ENCODE peak calls at places on chromosomes 12 and 14, in eight cellular contexts. P, T, E, W, B, J, V and G are unnamed samples.

GRCh38 chr14:67935371-67935770 is 115.8 kb downstream of the RAD51B start:
- DNase-seq in P (no peak), T (no peak), E (no peak), W (no peak), B (no peak), J (no peak), V (no peak), G (no peak)

GRCh38 chr12:45598761-45599160 is 130.7 kb upstream of the ARID2 start:
- DNase-seq in P (no peak), T (no peak), E (no peak), W (peak; percentile 11), B (no peak), J (no peak), V (no peak), G (no peak)

GRCh38 chr14:51211149-51211548 is 28.9 kb upstream of the TMX1 start:
- DNase-seq in P (no peak), T (peak; percentile 14), E (no peak), W (peak; percentile 43), B (peak; percentile 59), J (no peak), V (no peak), G (no peak)

GRCh38 chr14:56794557-56795283 is 15.6 kb downstream of the OTX2 start:
- DNase-seq in P (no peak), T (no peak), E (peak; percentile 84), W (no peak), B (no peak), J (no peak), V (no peak), G (no peak)

GRCh38 chr12:56336361-56337167 is 2.1 kb upstream of the IL23A start:
- DNase-seq in P (no peak), T (no peak), E (no peak), W (no peak), B (no peak), J (peak; percentile 58), V (no peak), G (no peak)

GRCh38 chr14:95182379-95182778 is 25.1 kb upstream of the DICER1 start:
- DNase-seq in P (no peak), T (no peak), E (peak; percentile 56), W (no peak), B (no peak), J (no peak), V (no peak), G (no peak)

GRCh38 chr14:39426605-39427004 is 5.6 kb downstream of the FBXO33 start:
- DNase-seq in P (no peak), T (peak; percentile 21), E (no peak), W (peak; percentile 9), B (peak; percentile 71), J (no peak), V (no peak), G (no peak)

GRCh38 chr14:32939254-32940065 is 781 bp downstream of the NPAS3 start:
- DNase-seq in P (peak; percentile 83), T (no peak), E (peak; percentile 89), W (peak; percentile 71), B (peak; percentile 86), J (peak; percentile 58), V (peak; percentile 86), G (peak; percentile 83)

GRCh38 chr12:55700255-55701018 is 7.3 kb downstream of the ITGA7 start:
- DNase-seq in P (no peak), T (no peak), E (no peak), W (no peak), B (no peak), J (no peak), V (no peak), G (no peak)

GRCh38 chr14:56892959-56893358 is 82.7 kb upstream of the OTX2 start:
- DNase-seq in P (no peak), T (no peak), E (no peak), W (no peak), B (no peak), J (no peak), V (no peak), G (no peak)

GRCh38 chr12:24591079-24591626 is 357.7 kb downstream of the BCAT1 start:
- DNase-seq in P (no peak), T (no peak), E (no peak), W (no peak), B (no peak), J (no peak), V (no peak), G (no peak)

GRCh38 chr14:104187121-104187889 is 48.9 kb downstream of the KIF26A start:
- DNase-seq in P (no peak), T (no peak), E (peak; percentile 71), W (no peak), B (no peak), J (no peak), V (no peak), G (no peak)

GRCh38 chr12:16008442-16008841 is 97.3 kb downstream of the DERA start:
- DNase-seq in P (no peak), T (no peak), E (no peak), W (no peak), B (peak; percentile 20), J (no peak), V (no peak), G (no peak)

GRCh38 chr14:75229576-75229922 is 49.1 kb upstream of the FOS start:
- DNase-seq in P (no peak), T (no peak), E (no peak), W (no peak), B (no peak), J (no peak), V (no peak), G (no peak)

GRCh38 chr12:108563135-108563803 is 873 bp downstream of the ISCU start:
- DNase-seq in P (peak; percentile 85), T (peak; percentile 59), E (peak; percentile 92), W (peak; percentile 84), B (peak; percentile 80), J (peak; percentile 86), V (peak; percentile 82), G (peak; percentile 91)

GRCh38 chr12:108561852-108562347 is 496 bp upstream of the ISCU start:
- DNase-seq in P (no peak), T (no peak), E (no peak), W (no peak), B (peak; percentile 7), J (no peak), V (no peak), G (no peak)

GRCh38 chr12:108562348-108563134 is at the start of gene ISCU:
- DNase-seq in P (peak; percentile 99), T (peak; percentile 79), E (peak; percentile 99), W (peak; percentile 90), B (peak; percentile 93), J (peak; percentile 97), V (peak; percentile 97), G (peak; percentile 99)

GRCh38 chr12:108564724-108565123 is 2.3 kb downstream of the ISCU start:
- DNase-seq in P (no peak), T (no peak), E (no peak), W (no peak), B (no peak), J (no peak), V (no peak), G (no peak)

GRCh38 chr12:108563804-108564151 is 1.4 kb downstream of the ISCU start:
- DNase-seq in P (no peak), T (no peak), E (no peak), W (no peak), B (no peak), J (no peak), V (no peak), G (no peak)
- H3K4me3 ChIP-seq in P (peak overlapping the region; percentile 65), T (no peak overlapping the region), E (no peak overlapping the region), W (peak overlapping the region; percentile 91), B (peak overlapping the region; percentile 91), J (peak overlapping the region; percentile 100), V (peak overlapping the region; percentile 89), G (peak overlapping the region; percentile 91)

DNA sequence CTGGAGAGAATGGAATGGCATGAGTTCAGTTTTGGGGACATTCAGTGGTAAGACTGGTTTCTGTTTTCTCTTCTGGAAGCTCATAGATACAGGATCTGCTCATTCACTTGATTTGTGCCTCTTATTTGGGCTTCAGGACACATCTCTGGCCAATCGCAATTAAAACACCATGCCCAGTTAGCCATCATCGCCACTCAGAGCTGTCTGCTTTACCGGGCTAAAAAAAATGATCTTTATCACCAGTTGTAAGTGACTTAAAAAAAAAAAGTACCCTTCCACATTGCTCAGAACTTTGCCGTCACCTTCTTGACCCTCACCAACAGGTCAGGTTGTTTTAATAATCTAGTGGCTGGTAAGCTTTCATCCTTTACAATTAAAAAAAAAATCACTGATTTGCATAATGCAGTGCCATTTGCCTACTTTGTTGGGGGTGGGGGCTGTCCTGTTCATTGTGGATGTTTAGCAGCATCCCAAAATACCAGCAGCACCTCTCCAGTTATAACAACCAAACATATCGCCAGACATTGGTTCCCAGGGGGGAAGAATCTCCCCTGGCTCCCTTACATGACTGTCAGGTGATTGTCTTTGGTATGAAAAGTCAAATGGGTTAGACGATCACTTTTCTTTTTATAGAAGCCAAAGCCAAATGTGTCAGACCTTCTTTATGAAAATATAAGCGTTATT is 150.1 kb downstream of the PRKCH start:
- DNase-seq in P (no peak), T (no peak), E (no peak), W (peak; percentile 36), B (peak; percentile 29), J (no peak), V (no peak), G (no peak)
- H3K4me3 ChIP-seq in P (peak overlapping the region; percentile 43), T (no peak overlapping the region), E (no peak overlapping the region), W (peak overlapping the region; percentile 40), B (peak overlapping the region; percentile 55), J (peak overlapping the region; percentile 39), V (peak overlapping the region; percentile 52), G (peak overlapping the region; percentile 20)

DNA sequence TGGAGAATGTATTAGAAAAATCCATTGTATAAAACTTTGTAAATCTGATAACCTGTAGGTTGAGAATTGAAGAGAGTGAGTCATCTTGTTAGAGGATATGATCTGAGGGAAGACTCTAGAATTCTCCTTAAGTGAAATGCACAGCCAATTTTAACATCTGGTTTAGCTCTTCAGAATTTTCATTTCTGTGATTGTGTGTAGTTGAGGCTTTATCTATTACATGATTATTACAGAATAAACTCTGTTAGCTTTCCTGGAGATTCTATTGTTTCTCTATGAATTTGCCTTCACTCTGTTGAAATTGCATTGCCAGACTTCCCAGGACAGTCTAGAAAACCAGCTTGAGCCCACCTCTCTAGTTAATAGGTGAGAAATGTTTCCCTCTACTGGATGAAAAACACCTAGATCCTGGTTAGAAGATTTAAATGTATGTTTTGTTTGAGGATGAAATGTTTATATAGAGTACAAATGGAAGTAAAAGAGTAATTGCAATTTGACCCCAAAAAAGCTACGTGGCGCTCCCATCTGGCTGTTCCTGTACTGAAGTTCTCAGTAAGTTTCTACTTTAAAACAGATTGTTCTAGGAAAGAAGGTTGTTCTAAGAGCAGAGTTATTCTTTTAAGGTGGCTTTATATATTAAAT is 2.9 kb downstream of the NUDT4 start:
- DNase-seq in P (no peak), T (no peak), E (no peak), W (no peak), B (peak; percentile 59), J (no peak), V (no peak), G (no peak)
- H3K4me3 ChIP-seq in P (peak overlapping the region; percentile 58), T (peak overlapping the region; percentile 75), E (peak overlapping the region; percentile 86), W (peak overlapping the region; percentile 88), B (peak overlapping the region; percentile 92), J (peak overlapping the region; percentile 77), V (peak overlapping the region; percentile 84), G (peak overlapping the region; percentile 92)

DNA sequence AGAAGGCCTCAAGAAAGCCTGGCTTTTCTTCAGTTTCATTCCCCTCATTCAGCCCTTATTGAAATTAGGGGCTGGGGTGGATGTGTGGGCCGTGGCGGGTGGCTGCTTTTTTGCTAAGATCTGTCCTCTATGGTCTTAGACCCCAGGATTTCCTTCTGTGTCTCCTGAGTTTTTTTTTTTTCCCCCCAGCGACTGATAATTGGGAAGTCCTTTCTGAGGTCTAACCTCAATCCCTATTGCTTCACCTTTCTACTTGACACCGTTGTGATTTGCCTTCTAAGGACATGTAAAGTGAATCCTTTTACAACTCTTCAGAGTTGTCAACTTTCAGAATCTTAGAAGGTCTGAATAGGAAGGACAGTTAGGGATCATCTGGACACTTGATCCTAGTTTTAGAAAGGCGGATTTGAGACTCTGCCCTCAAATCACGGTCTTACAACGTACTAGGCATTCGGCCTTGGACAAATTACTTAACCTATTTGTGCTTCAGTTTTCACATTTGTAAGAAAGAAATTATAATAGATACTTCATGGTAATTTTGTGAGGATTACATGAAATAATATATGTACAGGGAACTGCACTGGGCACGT is 4.4 kb downstream of the GPR84 start:
- DNase-seq in P (no peak), T (no peak), E (no peak), W (no peak), B (no peak), J (no peak), V (no peak), G (no peak)
- H3K4me3 ChIP-seq in P (peak overlapping the region; percentile 63), T (peak overlapping the region; percentile 36), E (peak overlapping the region; percentile 52), W (peak overlapping the region; percentile 52), B (peak overlapping the region; percentile 54), J (peak overlapping the region; percentile 64), V (peak overlapping the region; percentile 79), G (peak overlapping the region; percentile 86)